ENCODE peak calls at places on chromosome 17, in four cellular contexts. Q is breast epithelium, D is esophagus squamous epithelium, L is cardiac muscle cell. H is an unnamed sample.

GRCh38 chr17:29927546-29927945 is 2.5 kb downstream of the SSH2 start:
- DNase-seq in L (peak; percentile 47), D (no peak), Q (no peak), H (no peak)

GRCh38 chr17:35291802-35292201 is 48.9 kb downstream of the SLFN5 start:
- DNase-seq in Q (no peak), D (no peak), L (peak; percentile 75), H (no peak)

GRCh38 chr17:34633351-34633750 is 54.0 kb downstream of the TMEM132E start:
- DNase-seq in Q (no peak), D (no peak), L (no peak), H (no peak)

GRCh38 chr17:7538050-7538449 is 10.8 kb upstream of the TNFSF12 start:
- DNase-seq in L (no peak), Q (no peak), D (no peak), H (no peak)

GRCh38 chr17:6505425-6506142 is 50.8 kb downstream of the PITPNM3 start:
- DNase-seq in L (peak; percentile 84), D (no peak), Q (no peak), H (no peak)

GRCh38 chr17:73234746-73235145 is 26.9 kb downstream of the CPSF4L start:
- DNase-seq in L (no peak), Q (no peak), D (no peak), H (no peak)

GRCh38 chr17:60971515-60972369 is 294.1 kb downstream of the BCAS3 start:
- DNase-seq in L (peak; percentile 72), D (no peak), Q (no peak), H (peak; percentile 51)

GRCh38 chr17:38751803-38752118 is 780 bp upstream of the PSMB3 start:
- DNase-seq in D (no peak), L (peak; percentile 89), Q (peak; percentile 88), H (peak; percentile 66)

GRCh38 chr17:61159415-61159814 is 240.2 kb upstream of the TBX2 start:
- DNase-seq in D (no peak), L (no peak), Q (no peak), H (no peak)

GRCh38 chr17:37081287-37081686 is 132.5 kb downstream of the AATF start:
- DNase-seq in D (no peak), Q (no peak), L (peak; percentile 71), H (no peak)

GRCh38 chr17:39231587-39232551 is 6.1 kb upstream of the STAC2 start:
- DNase-seq in L (peak; percentile 63), D (no peak), Q (no peak), H (no peak)

GRCh38 chr17:70654706-70655105 is 485.4 kb downstream of the KCNJ2 start:
- DNase-seq in L (no peak), D (no peak), Q (no peak), H (no peak)

GRCh38 chr17:70060415-70060814 is 14.6 kb upstream of the KCNJ16 start:
- DNase-seq in D (no peak), Q (no peak), L (no peak), H (no peak)

GRCh38 chr17:59838196-59838911 is 54.4 kb downstream of the TUBD1 start:
- DNase-seq in L (peak; percentile 68), D (no peak), Q (no peak), H (no peak)

GRCh38 chr17:57295526-57296023 is 39.3 kb downstream of the MSI2 start:
- DNase-seq in Q (no peak), D (no peak), L (peak; percentile 10), H (peak; percentile 80)

GRCh38 chr17:42568341-42569111 is 1.6 kb downstream of the MLX start:
- DNase-seq in Q (no peak), L (no peak), D (no peak), H (no peak)
- H3K4me3 ChIP-seq in Q (no peak overlapping the region), L (no peak overlapping the region), D (no peak overlapping the region), H (no peak overlapping the region)

GRCh38 chr17:11997147-11997971 is at the start of gene ZNF18:
- DNase-seq in L (peak; percentile 96), D (peak; percentile 70), Q (peak; percentile 95), H (peak; percentile 76)
- TF ChIP-seq CTCF in L (no peak), D (no peak), Q (no peak), H (no peak)

DNA sequence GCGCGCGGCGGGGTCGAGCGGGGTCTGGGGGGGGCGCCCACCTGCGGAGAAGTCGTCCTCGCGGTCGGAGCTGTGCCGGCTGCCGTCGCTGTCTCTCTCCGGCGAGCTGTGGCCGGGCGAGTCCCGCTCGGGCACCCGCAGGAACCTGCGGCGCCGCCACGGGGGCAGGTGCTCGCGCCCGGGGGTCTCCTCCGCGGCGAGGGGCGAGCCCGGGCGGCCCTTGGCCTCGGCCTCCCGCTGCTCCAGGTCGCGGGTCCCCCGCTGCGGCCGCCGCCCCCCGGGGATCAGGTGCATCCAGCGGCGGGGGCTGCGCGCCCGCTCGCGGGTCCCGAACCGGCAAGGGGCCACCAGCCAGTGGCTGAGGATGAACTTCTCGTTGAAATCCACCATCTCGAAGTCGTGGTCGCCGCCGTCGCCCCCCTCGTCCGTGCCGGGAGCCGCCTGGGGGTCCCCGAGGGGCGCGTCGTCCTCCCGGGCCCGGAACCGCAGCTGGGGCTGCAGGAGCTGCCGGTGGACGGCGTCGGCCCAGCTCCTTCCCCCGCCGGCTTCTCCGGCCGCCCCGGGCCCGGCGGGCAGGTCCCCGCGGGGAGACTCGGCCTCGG is 41.4 kb upstream of the BHLHA9 start:
- DNase-seq in L (no peak), Q (no peak), D (no peak), H (no peak)
- H3K4me3 ChIP-seq in L (peak overlapping the region; percentile 43), Q (peak overlapping the region; percentile 78), D (peak overlapping the region; percentile 49), H (no peak overlapping the region)

DNA sequence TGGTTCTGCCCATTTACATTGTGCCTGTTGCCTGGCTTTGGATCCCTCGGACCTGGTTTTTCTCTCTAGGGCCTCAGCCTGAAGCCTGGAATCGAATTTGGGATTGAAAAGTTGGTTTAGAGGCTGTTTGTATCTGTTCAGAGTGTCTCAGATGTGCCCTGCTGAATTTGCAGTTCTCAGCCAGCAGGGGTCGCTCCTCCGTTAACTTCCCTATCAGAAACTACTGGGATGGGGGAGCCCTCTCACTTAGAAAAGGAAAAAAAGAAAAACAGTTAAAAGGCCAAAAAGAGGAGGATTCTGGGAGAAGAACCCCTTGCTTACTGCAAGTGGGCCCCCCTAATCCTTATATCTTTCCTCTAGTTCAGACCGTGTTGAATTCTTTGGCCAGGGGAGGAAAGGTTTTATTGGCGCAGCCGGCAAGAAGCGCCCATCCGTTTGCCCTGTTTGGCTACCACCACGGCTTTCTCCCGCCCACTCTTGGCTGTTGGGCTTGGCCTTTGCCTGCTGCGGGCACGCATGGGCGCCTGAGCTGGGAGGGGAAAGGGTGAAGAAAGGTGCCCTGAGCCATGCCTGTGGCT is 8.7 kb downstream of the FZD2 start:
- DNase-seq in D (no peak), L (no peak), Q (no peak), H (no peak)
- TF ChIP-seq CTCF in D (no peak), L (peak; percentile 49), Q (no peak), H (peak; percentile 13)

GRCh38 chr17:81854974-81855774 is 5.2 kb downstream of the P4HB start:
- DNase-seq in L (no peak), D (no peak), Q (no peak), H (no peak)
- H3K4me3 ChIP-seq in L (no peak overlapping the region), D (no peak overlapping the region), Q (no peak overlapping the region), H (no peak overlapping the region)

GRCh38 chr17:75481194-75482059 is 25.0 kb downstream of the TMEM94 start:
- DNase-seq in D (no peak), Q (no peak), L (no peak), H (no peak)
- TF ChIP-seq CTCF in D (no peak), Q (no peak), L (no peak), H (no peak)

GRCh38 chr17:21124096-21124495 is 2.7 kb upstream of the DHRS7B start:
- DNase-seq in L (no peak), D (no peak), Q (no peak), H (no peak)

GRCh38 chr17:21127508-21128077 is 829 bp downstream of the DHRS7B start:
- DNase-seq in L (peak; percentile 17), D (no peak), Q (no peak), H (no peak)

GRCh38 chr17:21126645-21127507 is at the start of gene DHRS7B:
- DNase-seq in L (peak; percentile 91), Q (peak; percentile 96), D (peak; percentile 56), H (peak; percentile 95)

GRCh38 chr17:21129023-21129681 is 2.4 kb downstream of the DHRS7B start:
- DNase-seq in Q (no peak), L (peak; percentile 76), D (no peak), H (no peak)

DNA sequence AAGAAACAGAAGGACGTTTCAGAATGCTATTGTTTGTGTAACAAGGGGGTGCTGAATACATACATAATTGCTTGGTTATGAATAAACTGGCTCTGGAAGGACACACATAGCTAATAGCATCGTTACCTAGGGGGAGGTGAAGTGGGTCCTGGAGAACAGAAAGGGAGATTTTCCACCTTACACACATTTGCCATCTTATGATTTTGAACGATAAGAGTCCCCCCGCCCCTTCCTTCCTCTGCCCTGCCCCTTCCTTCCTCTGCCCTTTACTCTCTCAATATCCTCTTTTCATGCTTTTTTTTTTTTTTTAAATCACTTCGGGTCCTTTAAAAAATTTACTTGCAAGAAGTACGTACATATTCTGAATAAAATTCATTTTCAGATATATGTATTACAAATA is 902 bp upstream of the DHRS7B start:
- DNase-seq in D (no peak), L (no peak), Q (no peak), H (no peak)
- H3K4me3 ChIP-seq in D (no peak overlapping the region), L (peak overlapping the region; percentile 77), Q (no peak overlapping the region), H (peak overlapping the region; percentile 94)

DNA sequence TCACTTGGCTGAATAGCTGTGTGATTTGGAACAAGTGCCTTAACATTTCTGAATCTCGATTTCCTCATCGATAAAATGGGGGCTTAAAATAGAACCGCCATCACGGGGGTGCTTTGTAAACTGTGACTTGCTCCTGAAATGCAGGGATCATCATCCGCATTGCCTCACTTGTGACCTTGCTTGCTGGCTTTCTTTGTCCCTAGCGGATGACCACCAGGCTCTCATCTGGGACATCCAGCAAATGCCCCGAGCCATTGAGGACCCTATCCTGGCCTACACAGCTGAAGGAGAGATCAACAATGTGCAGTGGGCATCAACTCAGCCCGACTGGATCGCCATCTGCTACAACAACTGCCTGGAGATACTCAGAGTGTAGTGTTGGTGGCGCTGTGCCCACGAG is 11.9 kb upstream of the TACO1 start:
- DNase-seq in D (no peak), Q (no peak), L (no peak), H (no peak)
- TF ChIP-seq CTCF in D (no peak), Q (no peak), L (no peak), H (no peak)

GRCh38 chr17:81426676-81427445 is 31.6 kb downstream of the BAHCC1 start:
- DNase-seq in Q (no peak), L (no peak), D (no peak), H (no peak)
- H3K4me3 ChIP-seq in Q (peak overlapping the region; percentile 19), L (no peak overlapping the region), D (no peak overlapping the region), H (no peak overlapping the region)

DNA sequence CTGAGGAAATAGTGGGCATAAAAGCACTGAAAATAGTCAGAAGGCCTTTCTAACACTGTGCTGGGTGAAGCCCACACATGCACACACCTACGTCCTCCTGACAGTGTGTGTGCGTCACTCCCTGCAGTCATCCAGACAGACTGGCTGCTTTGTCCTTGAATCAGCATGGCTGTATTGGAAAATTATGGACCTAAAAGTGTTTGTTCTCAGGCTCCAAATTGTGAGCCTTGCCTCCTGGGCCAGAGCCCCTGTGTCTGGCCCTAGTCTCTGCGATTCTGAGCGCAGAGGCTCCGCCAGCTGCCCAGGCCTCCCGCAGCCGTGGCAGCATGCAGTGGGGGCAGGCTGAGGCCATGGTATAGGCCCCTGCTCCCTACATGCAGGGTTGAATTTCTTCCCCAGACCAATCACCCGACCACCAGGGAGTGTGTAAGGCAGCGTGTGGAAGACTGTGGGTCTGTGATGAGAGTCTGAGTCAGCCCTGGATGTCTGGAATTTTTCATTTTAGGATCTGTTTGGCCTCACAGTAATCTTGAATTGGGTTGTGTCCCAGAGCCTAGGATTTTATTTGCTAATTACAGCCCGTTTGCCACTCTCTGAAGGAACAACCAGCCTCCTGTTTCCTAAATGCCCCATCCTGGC is 166.8 kb downstream of the LGALS9B start:
- DNase-seq in Q (no peak), L (peak; percentile 78), D (no peak), H (no peak)
- TF ChIP-seq CTCF in Q (no peak), L (no peak), D (no peak), H (no peak)